ENCODE peak calls at places on chromosome 14, in six cellular contexts. A is ovary, O is esophagus squamous epithelium, T is spleen, X is suprapubic skin, U is erythroblast. V is an unnamed sample.

GRCh38 chr14:96272777-96273471 is 16.9 kb downstream of the BDKRB1 start:
- DNase-seq in T (no peak), U (peak), O (no peak), A (no peak), X (no peak), V (no peak)

GRCh38 chr14:71290960-71291466 is 383.8 kb downstream of the PCNX1 start:
- DNase-seq in X (no peak), T (no peak), U (no peak), O (no peak), A (no peak), V (peak)

GRCh38 chr14:104882325-104882973 is 17.4 kb downstream of the CEP170B start:
- DNase-seq in X (no peak), O (no peak), U (no peak), T (peak), A (no peak), V (peak)

GRCh38 chr14:95303107-95303506 is 16.6 kb downstream of the CLMN start:
- DNase-seq in T (no peak), O (no peak), U (no peak), A (no peak), X (no peak), V (no peak)

GRCh38 chr14:100850841-100851585 is 25.1 kb downstream of the MEG3 start:
- DNase-seq in X (no peak), O (no peak), U (peak), T (peak), A (peak), V (peak)

GRCh38 chr14:84483072-84483410 is 1046.9 kb upstream of the FLRT2 start:
- DNase-seq in X (no peak), T (no peak), O (no peak), U (no peak), A (no peak), V (no peak)

GRCh38 chr14:37600880-37601741 is 5.7 kb downstream of the TTC6 start:
- DNase-seq in O (no peak), U (no peak), T (no peak), A (no peak), X (no peak), V (no peak)

GRCh38 chr14:85402546-85403162 is 127.3 kb upstream of the FLRT2 start:
- DNase-seq in X (no peak), A (no peak), O (no peak), T (no peak), U (no peak), V (no peak)

GRCh38 chr14:56044196-56044595 is 74.0 kb upstream of the PELI2 start:
- DNase-seq in O (no peak), A (no peak), U (no peak), X (no peak), T (no peak), V (no peak)

GRCh38 chr14:68659021-68659931 is 133.6 kb downstream of the ZFP36L1 start:
- DNase-seq in X (no peak), T (no peak), O (no peak), A (peak), U (no peak), V (no peak)

GRCh38 chr14:76977793-76978730 is 50.4 kb downstream of the IRF2BPL start:
- DNase-seq in O (no peak), A (peak), U (peak), X (peak), T (peak), V (no peak)

GRCh38 chr14:68511727-68512047 is 281.2 kb downstream of the ZFP36L1 start:
- DNase-seq in U (no peak), A (no peak), T (no peak), X (no peak), O (no peak), V (no peak)

GRCh38 chr14:92610849-92611271 is 97.3 kb downstream of the RIN3 start:
- DNase-seq in O (no peak), T (no peak), A (no peak), U (no peak), X (no peak), V (no peak)

GRCh38 chr14:64218344-64219240 is 75.6 kb downstream of the ESR2 start:
- DNase-seq in X (no peak), O (no peak), U (peak), T (no peak), A (no peak), V (no peak)

GRCh38 chr14:85590784-85591183 is 60.8 kb downstream of the FLRT2 start:
- DNase-seq in A (no peak), U (no peak), X (no peak), O (no peak), T (no peak), V (no peak)

GRCh38 chr14:34241185-34241711 is 220.8 kb downstream of the SPTSSA start:
- DNase-seq in X (no peak), U (no peak), T (no peak), O (no peak), A (no peak), V (no peak)

GRCh38 chr14:57412341-57412740 is 22.0 kb downstream of the NAA30 start:
- DNase-seq in A (no peak), X (no peak), O (no peak), T (no peak), U (no peak), V (no peak)

GRCh38 chr14:36663404-36664321 is 2.0 kb downstream of the PAX9 start:
- DNase-seq in A (no peak), T (no peak), U (no peak), O (no peak), X (no peak), V (no peak)

GRCh38 chr14:101562659-101563351 is 1.5 kb downstream of the DIO3 start:
- DNase-seq in T (peak), U (no peak), O (no peak), A (no peak), X (no peak), V (no peak)

GRCh38 chr14:26606729-26607128 is 8.9 kb upstream of the NOVA1 start:
- DNase-seq in X (no peak), T (no peak), A (no peak), O (no peak), U (no peak), V (no peak)

GRCh38 chr14:100669468-100669867 is 57.2 kb upstream of the DLK1 start:
- DNase-seq in O (no peak), T (no peak), U (peak), X (no peak), A (no peak), V (no peak)

GRCh38 chr14:85565862-85566296 is 35.9 kb downstream of the FLRT2 start:
- DNase-seq in U (no peak), A (no peak), O (no peak), X (no peak), T (no peak), V (no peak)

GRCh38 chr14:89621009-89621421 is 204.0 kb upstream of the FOXN3 start:
- DNase-seq in T (no peak), X (no peak), U (no peak), A (no peak), O (no peak), V (no peak)

GRCh38 chr14:37411079-37411735 is 183.8 kb downstream of the FOXA1 start:
- DNase-seq in U (no peak), T (no peak), X (no peak), A (no peak), O (no peak), V (no peak)

GRCh38 chr14:24121210-24121609 is 6.5 kb upstream of the NRL start:
- DNase-seq in T (peak), X (no peak), O (no peak), U (no peak), A (no peak), V (no peak)

GRCh38 chr14:24119691-24120090 is 4.9 kb upstream of the NRL start:
- DNase-seq in T (peak), O (no peak), A (no peak), X (no peak), U (no peak), V (no peak)

GRCh38 chr14:24122971-24123370 is 7.5 kb upstream of the FITM1 start:
- DNase-seq in U (no peak), T (peak), O (no peak), X (no peak), A (no peak), V (no peak)

GRCh38 chr14:24127673-24128072 is 2.8 kb upstream of the FITM1 start:
- DNase-seq in X (no peak), O (no peak), U (no peak), A (no peak), T (no peak), V (no peak)

GRCh38 chr14:24123465-24124417 is 6.7 kb upstream of the FITM1 start:
- DNase-seq in T (peak), U (peak), A (no peak), O (no peak), X (no peak), V (no peak)
- TF ChIP-seq POLR2A in T (no peak), U (peak), A (no peak), O (no peak), X (no peak), V (no peak)

GRCh38 chr14:40365305-40365704 is 933.1 kb upstream of the FBXO33 start:
- DNase-seq in A (no peak), T (no peak), X (no peak), U (no peak), O (no peak), V (no peak)
- TF ChIP-seq POLR2A in A (no peak), T (no peak), X (no peak), U (no peak), O (no peak), V (no peak)

GRCh38 chr14:88196925-88197324 is 126.1 kb downstream of the KCNK10 start:
- DNase-seq in T (no peak), O (no peak), A (no peak), U (no peak), X (no peak), V (no peak)

GRCh38 chr14:88191605-88192004 is 131.5 kb downstream of the KCNK10 start:
- DNase-seq in O (no peak), X (no peak), T (no peak), A (no peak), U (no peak), V (no peak)

GRCh38 chr14:88195676-88196075 is 127.4 kb downstream of the KCNK10 start:
- DNase-seq in O (no peak), U (no peak), T (no peak), A (no peak), X (no peak), V (no peak)

GRCh38 chr14:88198441-88198840 is 124.6 kb downstream of the KCNK10 start:
- DNase-seq in T (no peak), O (no peak), A (no peak), X (no peak), U (no peak), V (no peak)

GRCh38 chr14:88194531-88194930 is 128.5 kb downstream of the KCNK10 start:
- DNase-seq in X (no peak), O (no peak), A (no peak), U (no peak), T (no peak), V (no peak)
- TF ChIP-seq POLR2A in X (no peak), O (no peak), A (no peak), U (no peak), T (no peak), V (no peak)

GRCh38 chr14:54728700-54729527 is 162.0 kb downstream of the SAMD4A start:
- DNase-seq in O (no peak), T (no peak), X (no peak), A (no peak), U (no peak), V (no peak)
- TF ChIP-seq POLR2A in O (no peak), T (no peak), X (no peak), A (no peak), U (no peak), V (no peak)

GRCh38 chr14:74244115-74244514 is 4.9 kb downstream of the VSX2 start:
- DNase-seq in X (no peak), O (no peak), T (no peak), A (no peak), U (no peak), V (no peak)
- TF ChIP-seq POLR2A in X (no peak), O (no peak), T (no peak), A (no peak), U (no peak), V (no peak)

GRCh38 chr14:61565836-61566536 is 129.3 kb upstream of the HIF1A start:
- DNase-seq in U (no peak), A (no peak), O (no peak), X (no peak), T (no peak), V (no peak)

GRCh38 chr14:61565181-61565580 is 130.1 kb upstream of the HIF1A start:
- DNase-seq in X (no peak), O (no peak), A (no peak), U (no peak), T (no peak), V (no peak)

GRCh38 chr14:61567838-61568571 is 127.3 kb upstream of the HIF1A start:
- DNase-seq in T (peak), U (no peak), O (no peak), X (no peak), A (no peak), V (no peak)

GRCh38 chr14:61568572-61569011 is 126.7 kb upstream of the HIF1A start:
- DNase-seq in O (peak), T (peak), U (no peak), A (no peak), X (no peak), V (no peak)

DNA sequence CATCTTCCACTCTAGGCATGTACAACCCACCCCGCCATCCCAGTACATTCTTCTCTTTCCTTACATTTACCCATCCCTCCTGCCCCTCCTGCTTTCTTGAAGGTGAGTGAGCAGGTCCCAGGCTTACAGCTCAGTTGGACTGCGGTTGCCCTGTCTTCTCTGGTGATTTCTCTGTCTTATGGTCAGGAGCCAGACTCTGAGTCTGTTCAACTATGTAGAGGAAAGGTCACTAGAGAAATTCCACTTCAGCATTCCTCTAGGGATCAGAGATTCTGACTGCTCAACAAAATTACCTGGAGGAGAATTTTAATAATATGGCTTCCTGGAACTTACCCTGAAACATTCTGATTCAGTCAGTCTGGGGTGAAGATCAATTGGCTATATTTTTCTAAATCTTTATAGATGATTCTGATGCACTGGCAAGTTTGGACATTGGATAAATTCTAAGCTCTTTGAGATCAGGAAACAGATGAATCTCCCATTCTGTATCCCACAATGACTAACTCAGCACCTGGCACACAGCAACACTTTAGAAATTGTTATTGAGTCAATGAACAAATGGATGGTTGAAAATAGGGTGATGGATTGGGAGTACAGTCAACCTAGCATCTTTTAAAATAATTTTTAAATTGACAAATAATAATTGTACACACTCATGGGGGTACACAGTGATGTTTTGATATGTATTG is 128.6 kb upstream of the HIF1A start:
- DNase-seq in O (no peak), A (no peak), U (no peak), T (no peak), X (no peak), V (peak)
- TF ChIP-seq POLR2A in O (no peak), A (no peak), U (no peak), T (no peak), X (no peak), V (no peak)

GRCh38 chr14:59189822-59190368 is 1.4 kb downstream of the DAAM1 start:
- DNase-seq in T (peak), O (peak), U (peak), X (peak), A (peak), V (peak)

GRCh38 chr14:59189281-59189821 is 884 bp downstream of the DAAM1 start:
- DNase-seq in T (peak), A (no peak), X (peak), O (no peak), U (peak), V (no peak)

GRCh38 chr14:59186316-59186715 is 2.2 kb upstream of the DAAM1 start:
- DNase-seq in X (no peak), T (no peak), O (no peak), U (no peak), A (no peak), V (no peak)

GRCh38 chr14:59188461-59189280 is at the start of gene DAAM1:
- DNase-seq in U (peak), A (peak), O (peak), T (peak), X (peak), V (peak)

DNA sequence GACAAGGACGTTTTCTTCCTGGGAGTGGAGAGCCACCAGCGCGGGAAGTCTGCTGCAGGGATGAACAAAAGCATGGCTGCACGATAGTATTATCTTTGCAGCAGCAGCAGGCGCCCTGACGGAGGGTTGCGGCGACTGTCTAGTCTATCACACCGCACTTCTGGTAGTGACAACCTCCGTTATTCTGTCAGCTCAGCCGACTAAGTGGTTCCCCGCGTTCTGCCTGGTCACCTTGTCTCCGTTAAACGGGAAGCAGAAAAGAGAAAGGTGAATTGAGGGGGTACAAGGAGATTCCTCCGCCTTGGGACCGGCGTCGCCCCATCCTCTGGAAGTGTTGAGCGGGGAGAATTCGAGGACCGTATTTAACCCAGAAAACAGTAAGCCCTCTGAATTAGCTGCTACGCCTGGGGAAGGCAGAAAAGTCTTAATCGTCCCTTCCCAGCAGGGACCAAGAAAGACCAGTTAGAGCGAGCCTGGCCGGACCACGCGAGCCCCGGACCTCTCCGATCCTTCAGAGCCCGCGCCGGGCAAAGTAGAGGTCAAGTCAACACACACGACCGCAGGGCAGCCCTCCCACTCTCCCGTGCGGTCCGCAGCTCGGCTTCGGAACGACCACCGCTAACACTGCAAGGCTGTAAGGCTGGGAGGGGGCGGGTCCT is 536 bp upstream of the DAAM1 start:
- DNase-seq in A (peak), T (peak), X (no peak), U (peak), O (no peak), V (no peak)
- TF ChIP-seq POLR2A in A (no peak), T (no peak), X (no peak), U (peak), O (no peak), V (no peak)

V was measured in H54.